ENCODE peak calls at places on chromosome 10, in nine cellular contexts. T is H1; N is hippocampal formation; S is NCI-H2081; E is stimulated activated CD8-positive, alpha-beta memory T cell treated with anti-CD3 and anti-CD28 coated beads, Interleukin-7, amount 100 ng/mL, for 4 hours; H is stimulated activated CD4-positive, alpha-beta T cell treated with anti-CD3 and anti-CD28 coated beads, Interleukin-2, amount 100 ng/mL, for 24 hours; A is K562; K is iPS-NIHi11; X is CD8-positive, alpha-beta memory T cell. W is an unnamed sample.

GRCh38 chr10:43822509-43823236 is 174.0 kb upstream of the ZNF32 start:
- DNase-seq in X (no peak), E (no peak), A (no peak), N (no peak), T (no peak), S (no peak), K (no peak), H (no peak), W (no peak)

GRCh38 chr10:126350216-126350992 is 37.9 kb downstream of the ADAM12 start:
- DNase-seq in H (no peak), N (peak; percentile 10), A (no peak), S (no peak), T (no peak), E (no peak), K (no peak), X (no peak), W (no peak)

GRCh38 chr10:76296885-76297775 is 865.7 kb downstream of the LRMDA start:
- DNase-seq in N (no peak), T (no peak), A (no peak), E (no peak), H (no peak), S (no peak), K (no peak), X (no peak), W (no peak)

GRCh38 chr10:126468876-126469643 is 80.8 kb upstream of the ADAM12 start:
- DNase-seq in N (no peak), A (no peak), K (no peak), E (no peak), S (no peak), T (no peak), H (no peak), X (no peak), W (peak; percentile 10)

GRCh38 chr10:128027822-128028507 is 98.3 kb downstream of the MKI67 start:
- DNase-seq in T (no peak), X (no peak), N (no peak), A (no peak), H (no peak), E (no peak), S (no peak), K (no peak), W (no peak)

GRCh38 chr10:65396997-65397396 is 1528.8 kb upstream of the LRRTM3 start:
- DNase-seq in N (no peak), S (no peak), A (no peak), T (no peak), E (no peak), X (no peak), H (no peak), K (no peak), W (no peak)

GRCh38 chr10:34920578-34920977 is 105.5 kb upstream of the PARD3 start:
- DNase-seq in K (no peak), T (no peak), S (no peak), E (no peak), N (no peak), H (no peak), X (no peak), A (no peak), W (no peak)

GRCh38 chr10:133235891-133236321 is 1.7 kb upstream of the VENTX start:
- DNase-seq in E (no peak), K (no peak), X (no peak), H (no peak), A (no peak), S (no peak), T (no peak), N (no peak), W (no peak)

GRCh38 chr10:11835704-11836103 is 12.5 kb downstream of the PROSER2 start:
- DNase-seq in A (no peak), N (no peak), K (no peak), E (no peak), X (no peak), S (no peak), T (no peak), H (no peak), W (no peak)

GRCh38 chr10:103451091-103451801 is 924 bp downstream of the CALHM2 start:
- DNase-seq in A (peak; percentile 40), T (no peak), E (no peak), X (peak; percentile 41), S (peak; percentile 15), N (peak; percentile 44), H (peak; percentile 53), K (peak; percentile 64), W (peak; percentile 64)

GRCh38 chr10:96586419-96587254 is at the start of gene TM9SF3:
- DNase-seq in K (peak; percentile 96), S (peak; percentile 79), T (peak; percentile 86), A (peak; percentile 84), X (peak; percentile 90), E (peak; percentile 85), H (peak; percentile 94), N (peak; percentile 81), W (peak; percentile 91)

GRCh38 chr10:90846746-90847145 is 11.1 kb downstream of the HTR7 start:
- DNase-seq in A (no peak), N (no peak), X (no peak), K (no peak), E (no peak), S (no peak), T (no peak), H (no peak), W (no peak)

GRCh38 chr10:79274279-79275104 is 72.8 kb upstream of the PPIF start:
- DNase-seq in T (no peak), S (no peak), E (no peak), A (no peak), H (no peak), X (no peak), K (no peak), N (peak; percentile 96), W (no peak)

GRCh38 chr10:102230861-102231356 is 4.8 kb downstream of the ELOVL3 start:
- DNase-seq in T (peak; percentile 84), S (peak; percentile 42), H (peak; percentile 63), K (peak; percentile 73), E (no peak), X (peak; percentile 24), A (peak; percentile 40), N (no peak), W (no peak)

GRCh38 chr10:94416896-94417295 is 14.6 kb downstream of the TBC1D12 start:
- DNase-seq in N (no peak), A (no peak), X (no peak), T (no peak), K (no peak), S (no peak), H (no peak), E (no peak), W (no peak)

GRCh38 chr10:130193493-130194193 is 57.5 kb downstream of the GLRX3 start:
- DNase-seq in X (no peak), H (no peak), E (no peak), S (no peak), K (no peak), N (no peak), A (no peak), T (no peak), W (no peak)

GRCh38 chr10:114821293-114821914 is at the start of gene FHIP2A:
- DNase-seq in E (peak; percentile 43), A (peak; percentile 80), T (peak; percentile 93), S (peak; percentile 63), H (peak; percentile 86), N (peak; percentile 68), K (peak; percentile 96), X (peak; percentile 76), W (peak; percentile 81)

GRCh38 chr10:73183882-73184281 is 16.0 kb downstream of the FAM149B1 start:
- DNase-seq in H (no peak), N (no peak), X (no peak), A (no peak), E (no peak), S (no peak), K (no peak), T (no peak), W (no peak)

GRCh38 chr10:5975641-5976473 is 1.5 kb downstream of the IL15RA start:
- DNase-seq in X (peak; percentile 45), K (no peak), T (no peak), H (peak; percentile 61), E (peak; percentile 58), A (no peak), S (no peak), N (no peak), W (peak; percentile 42)

GRCh38 chr10:12077580-12078180 is 8.9 kb downstream of the DHTKD1 start:
- DNase-seq in S (no peak), T (no peak), H (no peak), N (no peak), A (no peak), K (no peak), E (no peak), X (no peak), W (no peak)

GRCh38 chr10:14859775-14860174 is 18.9 kb upstream of the SUV39H2 start:
- DNase-seq in N (no peak), X (no peak), S (no peak), A (no peak), E (no peak), H (no peak), K (no peak), T (no peak), W (no peak)

GRCh38 chr10:9869185-9869584 is 1148.5 kb upstream of the CELF2 start:
- DNase-seq in X (no peak), E (no peak), A (no peak), N (no peak), T (no peak), H (no peak), S (no peak), K (no peak), W (no peak)

GRCh38 chr10:79239275-79239779 is 107.9 kb upstream of the PPIF start:
- DNase-seq in S (no peak), H (no peak), E (no peak), X (no peak), K (no peak), A (peak; percentile 67), N (peak; percentile 63), T (peak; percentile 60), W (no peak)

GRCh38 chr10:132533571-132534260 is 3.9 kb upstream of the INPP5A start:
- DNase-seq in N (no peak), K (no peak), E (no peak), S (no peak), A (no peak), T (no peak), X (no peak), H (no peak), W (no peak)

GRCh38 chr10:96416643-96417042 is 57.8 kb upstream of the OPALIN start:
- DNase-seq in E (no peak), X (no peak), N (peak; percentile 21), T (peak; percentile 27), H (no peak), A (no peak), S (no peak), K (no peak), W (no peak)

GRCh38 chr10:124524991-124525653 is 63.5 kb downstream of the LHPP start:
- DNase-seq in K (no peak), N (peak; percentile 40), E (no peak), A (no peak), T (no peak), H (no peak), S (no peak), X (no peak), W (no peak)

GRCh38 chr10:62554632-62555199 is 180.5 kb downstream of the ZNF365 start:
- DNase-seq in E (peak; percentile 3), N (no peak), T (no peak), A (peak; percentile 32), S (peak; percentile 23), X (no peak), K (peak; percentile 68), H (no peak), W (peak; percentile 15)

W was measured in DND-41.